ENCODE peak calls at places on chromosomes 2 and 18, in nine cellular contexts. F is BE2C, K is upper lobe of right lung, N is uterus, D is neural progenitor cell, J is lung, T is Panc1, M is left ventricle myocardium inferior, L is endothelial cell of umbilical vein. Z is an unnamed sample.

GRCh38 chr2:55917713-55918390 is 5.7 kb downstream of the EFEMP1 start:
- DNase-seq in K (no peak), N (no peak), M (no peak), J (no peak), L (peak; percentile 52), D (no peak), F (no peak), T (no peak), Z (no peak)

GRCh38 chr2:10989782-10990181 is 78.0 kb downstream of the KCNF1 start:
- DNase-seq in D (no peak), J (no peak), L (no peak), K (no peak), M (no peak), N (no peak), T (no peak), F (no peak), Z (no peak)

GRCh38 chr2:129611456-129611855 is 368.0 kb upstream of the RAB6C start:
- DNase-seq in F (no peak), T (no peak), J (no peak), D (peak; percentile 17), N (no peak), M (no peak), K (no peak), L (no peak), Z (no peak)

GRCh38 chr2:6556755-6557154 is 309.0 kb downstream of the CMPK2 start:
- DNase-seq in F (no peak), D (no peak), N (no peak), J (no peak), T (peak; percentile 73), L (no peak), M (no peak), K (no peak), Z (no peak)

GRCh38 chr2:20525041-20526035 is 78.5 kb downstream of the RHOB start:
- DNase-seq in M (no peak), D (no peak), L (no peak), F (peak; percentile 75), J (peak; percentile 80), K (peak; percentile 79), N (peak; percentile 67), T (no peak), Z (peak; percentile 83)

GRCh38 chr2:184125867-184126266 is 472.5 kb upstream of the ZNF804A start:
- DNase-seq in J (no peak), L (no peak), K (no peak), F (no peak), T (no peak), N (no peak), D (no peak), M (no peak), Z (no peak)

GRCh38 chr2:201798252-201798918 is 8.0 kb upstream of the CDK15 start:
- DNase-seq in F (no peak), N (no peak), M (no peak), J (no peak), T (peak; percentile 83), L (peak; percentile 42), D (no peak), K (no peak), Z (no peak)

GRCh38 chr2:110853516-110853915 is 121.1 kb downstream of the ACOXL start:
- DNase-seq in J (no peak), F (peak; percentile 34), K (no peak), N (no peak), M (no peak), T (no peak), L (peak; percentile 25), D (peak; percentile 55), Z (no peak)

GRCh38 chr2:54724150-54724559 is 693 bp downstream of the EML6 start:
- DNase-seq in N (no peak), M (no peak), F (no peak), D (no peak), K (no peak), T (no peak), J (no peak), L (peak; percentile 57), Z (no peak)

GRCh38 chr2:179793238-179793637 is 68.2 kb downstream of the ZNF385B start:
- DNase-seq in M (no peak), J (no peak), T (no peak), D (peak; percentile 16), F (no peak), K (no peak), N (no peak), L (no peak), Z (no peak)

GRCh38 chr2:12044857-12045256 is 298.4 kb downstream of the LPIN1 start:
- DNase-seq in J (no peak), D (no peak), T (no peak), F (no peak), K (no peak), L (no peak), M (no peak), N (no peak), Z (no peak)

GRCh38 chr18:59885579-59886163 is 14.1 kb upstream of the PMAIP1 start:
- DNase-seq in L (peak; percentile 72), J (no peak), K (no peak), D (no peak), F (no peak), N (no peak), M (no peak), T (no peak), Z (no peak)

GRCh38 chr2:233353769-233354499 is at the start of gene DGKD:
- DNase-seq in L (peak; percentile 56), M (peak; percentile 54), K (peak; percentile 85), J (peak; percentile 60), T (no peak), D (peak; percentile 87), N (peak; percentile 38), F (peak; percentile 64), Z (peak; percentile 82)

GRCh38 chr2:204486855-204487254 is 58.4 kb upstream of the PARD3B start:
- DNase-seq in K (no peak), N (no peak), M (no peak), J (no peak), F (no peak), T (no peak), D (no peak), L (no peak), Z (no peak)

GRCh38 chr18:4309227-4309626 is 145.9 kb downstream of the DLGAP1 start:
- DNase-seq in L (no peak), K (no peak), F (no peak), D (no peak), J (no peak), N (no peak), T (no peak), M (no peak), Z (no peak)

GRCh38 chr18:79317718-79318117 is 78.0 kb upstream of the NFATC1 start:
- DNase-seq in M (no peak), T (no peak), L (no peak), J (no peak), K (no peak), N (no peak), F (no peak), D (no peak), Z (no peak)

GRCh38 chr2:99158599-99158998 is 3.8 kb downstream of the LIPT1 start:
- DNase-seq in T (no peak), D (no peak), K (no peak), F (no peak), M (no peak), N (no peak), L (no peak), J (no peak), Z (no peak)
- TF ChIP-seq CTCF in T (no peak), D (no peak), K (no peak), F (no peak), M (no peak), N (no peak), L (no peak), J (no peak), Z (no peak)

GRCh38 chr2:100524331-100524730 is 38.5 kb upstream of the PDCL3 start:
- DNase-seq in K (no peak), L (no peak), J (no peak), N (no peak), M (no peak), F (no peak), D (no peak), T (no peak), Z (no peak)

GRCh38 chr2:100529900-100530299 is 32.9 kb upstream of the PDCL3 start:
- DNase-seq in N (no peak), D (no peak), T (no peak), L (no peak), K (no peak), M (no peak), F (no peak), J (no peak), Z (no peak)

GRCh38 chr2:100529176-100529575 is 33.6 kb upstream of the PDCL3 start:
- DNase-seq in D (no peak), T (no peak), F (no peak), L (no peak), K (no peak), M (no peak), J (no peak), N (no peak), Z (no peak)

GRCh38 chr2:100527420-100528015 is 35.3 kb upstream of the PDCL3 start:
- DNase-seq in L (no peak), D (no peak), M (no peak), N (no peak), T (no peak), K (no peak), F (no peak), J (no peak), Z (no peak)

DNA sequence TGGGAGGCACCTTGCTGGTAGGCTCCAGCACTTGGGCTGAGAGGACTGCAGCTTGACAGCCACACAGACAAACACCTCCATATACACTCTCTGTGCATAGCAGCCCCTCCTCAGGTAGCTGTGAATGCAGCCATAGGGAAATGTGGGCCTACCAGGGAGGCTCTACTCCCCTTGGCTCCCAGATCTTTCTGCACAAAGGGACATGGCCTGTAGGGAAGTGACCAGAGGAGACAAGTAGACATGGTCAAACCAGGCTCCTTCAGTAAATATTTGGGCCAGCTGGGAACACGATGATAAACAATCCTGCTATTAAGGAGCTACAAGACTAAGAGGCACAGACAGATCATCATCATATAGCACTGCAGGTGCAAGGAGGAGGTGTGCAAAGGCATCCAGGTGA is 35.9 kb upstream of the PDCL3 start:
- DNase-seq in N (no peak), K (no peak), J (no peak), L (no peak), F (no peak), M (no peak), T (no peak), D (no peak), Z (no peak)
- H3K4me1 ChIP-seq in N (no peaks in the 10 kb centered on the region), K (no peaks in the 10 kb centered on the region), J (no peaks in the 10 kb centered on the region), L (no peaks in the 10 kb centered on the region), F (no peaks in the 10 kb centered on the region), M (no peaks in the 10 kb centered on the region), T (no peaks in the 10 kb centered on the region), D (no peaks in the 10 kb centered on the region), Z (no peaks in the 10 kb centered on the region)

DNA sequence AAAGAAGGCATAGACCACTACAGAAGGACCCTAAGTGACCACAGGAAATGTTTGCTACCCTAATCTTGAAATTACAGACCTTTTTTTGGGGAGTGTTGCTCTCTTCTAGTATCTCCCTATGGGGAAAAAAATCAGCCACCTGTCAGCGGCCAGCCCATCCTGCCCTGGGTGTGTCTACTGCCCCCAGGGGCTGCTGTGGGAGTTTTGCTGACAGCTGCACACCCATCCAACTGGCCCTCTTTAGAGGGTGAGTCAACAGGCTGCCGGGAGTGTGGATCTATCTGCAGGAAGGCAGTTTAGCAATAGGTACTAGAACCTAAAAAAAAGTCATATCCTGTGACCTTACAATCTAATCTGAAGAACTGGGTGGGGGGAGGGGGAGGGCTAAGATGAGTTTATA is 796 bp upstream of the DYSF start:
- DNase-seq in M (peak; percentile 52), D (peak; percentile 57), J (no peak), N (no peak), L (peak; percentile 42), T (no peak), K (no peak), F (peak; percentile 28), Z (peak; percentile 90)
- H3K4me3 ChIP-seq in M (peak overlapping the region; percentile 76), D (no peak overlapping the region), J (no peak overlapping the region), N (no peak overlapping the region), L (no peak overlapping the region), T (no peak overlapping the region), K (no peak overlapping the region), F (no peak overlapping the region), Z (peak overlapping the region; percentile 88)

GRCh38 chr2:108936076-108936867 is 52.7 kb downstream of the EDAR start:
- DNase-seq in D (no peak), F (no peak), K (no peak), M (no peak), T (no peak), J (no peak), L (no peak), N (no peak), Z (no peak)
- TF ChIP-seq CTCF in D (no peak), F (no peak), K (no peak), M (no peak), T (no peak), J (no peak), L (no peak), N (no peak), Z (no peak)